ENCODE peak calls at places on chromosome 15, in six cellular contexts. B, Y, A, H, F and G are unnamed samples.

GRCh38 chr15:76576526-76577279 is 240.1 kb downstream of the ISL2 start:
- DNase-seq in B (no peak), Y (peak; percentile 84), A (no peak), H (no peak), F (peak; percentile 89), G (no peak)

GRCh38 chr15:74318376-74319137 is 48.9 kb downstream of the CYP11A1 start:
- DNase-seq in B (no peak), Y (no peak), A (no peak), H (no peak), F (no peak), G (no peak)

GRCh38 chr15:26314577-26314976 is 451.4 kb upstream of the ATP10A start:
- DNase-seq in B (no peak), Y (no peak), A (no peak), H (no peak), F (no peak), G (no peak)

GRCh38 chr15:80609111-80609510 is 86.0 kb upstream of the ABHD17C start:
- DNase-seq in B (no peak), Y (no peak), A (no peak), H (no peak), F (no peak), G (no peak)

GRCh38 chr15:77538793-77539487 is 93.8 kb downstream of the LINGO1 start:
- DNase-seq in B (no peak), Y (peak; percentile 57), A (no peak), H (no peak), F (no peak), G (no peak)

GRCh38 chr15:91849180-91849579 is 4.3 kb upstream of the SLCO3A1 start:
- DNase-seq in B (no peak), Y (no peak), A (no peak), H (no peak), F (no peak), G (no peak)

GRCh38 chr15:77484994-77485393 is 64.3 kb downstream of the HMG20A start:
- DNase-seq in B (no peak), Y (no peak), A (no peak), H (no peak), F (no peak), G (no peak)

GRCh38 chr15:34275154-34275553 is 50.3 kb downstream of the EMC4 start:
- DNase-seq in B (no peak), Y (no peak), A (no peak), H (no peak), F (no peak), G (no peak)

GRCh38 chr15:78060232-78060631 is 17.3 kb downstream of the TBC1D2B start:
- DNase-seq in B (no peak), Y (no peak), A (no peak), H (no peak), F (peak; percentile 37), G (no peak)

GRCh38 chr15:74203914-74204431 is 1.4 kb upstream of the STRA6 start:
- DNase-seq in B (no peak), Y (no peak), A (no peak), H (no peak), F (no peak), G (peak; percentile 56)

GRCh38 chr15:40803688-40804087 is 3.2 kb upstream of the ZFYVE19 start:
- DNase-seq in B (no peak), Y (no peak), A (no peak), H (no peak), F (peak; percentile 63), G (no peak)
- TF ChIP-seq CTCF in B (no peak), Y (no peak), A (no peak), H (no peak), F (no peak), G (peak; percentile 24)

GRCh38 chr15:100671858-100672543 is 69.6 kb downstream of the ASB7 start:
- DNase-seq in B (peak; percentile 37), Y (no peak), A (peak; percentile 44), H (no peak), F (no peak), G (peak; percentile 44)
- TF ChIP-seq CTCF in B (peak; percentile 87), Y (peak; percentile 26), A (peak; percentile 38), H (no peak), F (peak; percentile 48), G (peak; percentile 92)

GRCh38 chr15:61184431-61184830 is 44.7 kb downstream of the RORA start:
- DNase-seq in B (no peak), Y (no peak), A (no peak), H (no peak), F (no peak), G (no peak)
- TF ChIP-seq CTCF in B (peak; percentile 25), Y (no peak), A (no peak), H (no peak), F (no peak), G (peak; percentile 11)

GRCh38 chr15:96027501-96027900 is 303.0 kb upstream of the NR2F2 start:
- DNase-seq in B (no peak), Y (no peak), A (no peak), H (no peak), F (no peak), G (no peak)

GRCh38 chr15:96023081-96023480 is 307.4 kb upstream of the NR2F2 start:
- DNase-seq in B (no peak), Y (no peak), A (no peak), H (no peak), F (no peak), G (no peak)

GRCh38 chr15:96029172-96029571 is 301.3 kb upstream of the NR2F2 start:
- DNase-seq in B (no peak), Y (no peak), A (no peak), H (no peak), F (no peak), G (no peak)

GRCh38 chr15:96031426-96031825 is 299.1 kb upstream of the NR2F2 start:
- DNase-seq in B (no peak), Y (no peak), A (no peak), H (no peak), F (no peak), G (no peak)

GRCh38 chr15:96028620-96029019 is 301.9 kb upstream of the NR2F2 start:
- DNase-seq in B (no peak), Y (no peak), A (no peak), H (no peak), F (no peak), G (no peak)
- TF ChIP-seq CTCF in B (peak; percentile 15), Y (no peak), A (no peak), H (no peak), F (no peak), G (no peak)